ENCODE peak calls at places on chromosomes 16 and 17, in eight cellular contexts. O is GM12891, E is HS-5, I is brain microvascular endothelial cell, A is HCEC 1CT, M is astrocyte of the cerebellum, P is iPS-NIHi11, B is substantia nigra. L is an unnamed sample.

GRCh38 chr16:67946966-67947558 is 3.1 kb upstream of the LCAT start:
- DNase-seq in A (no peak), E (no peak), M (no peak), B (no peak), O (no peak), P (no peak), I (no peak), L (no peak)

GRCh38 chr17:794876-795275 is 12.7 kb downstream of the MRM3 start:
- DNase-seq in I (peak; percentile 60), M (peak; percentile 52), A (peak; percentile 59), P (peak; percentile 85), O (peak; percentile 73), E (no peak), B (peak; percentile 53), L (peak; percentile 68)

GRCh38 chr16:8867483-8868271 is 1.1 kb downstream of the CARHSP1 start:
- DNase-seq in I (no peak), O (no peak), E (no peak), B (peak; percentile 36), A (no peak), M (no peak), P (no peak), L (no peak)

GRCh38 chr17:7466644-7467341 is 12.6 kb downstream of the ZBTB4 start:
- DNase-seq in P (no peak), B (no peak), E (no peak), M (no peak), A (peak; percentile 54), I (no peak), O (no peak), L (peak; percentile 53)

GRCh38 chr17:57956311-57957119 is 1.3 kb upstream of the CUEDC1 start:
- DNase-seq in P (no peak), O (peak; percentile 53), B (no peak), M (no peak), E (no peak), A (no peak), I (no peak), L (no peak)

GRCh38 chr17:1461193-1461944 is 5.3 kb upstream of the CRK start:
- DNase-seq in P (no peak), B (no peak), E (no peak), I (no peak), O (no peak), A (no peak), M (no peak), L (no peak)

GRCh38 chr17:1055751-1056645 is 59.1 kb downstream of the TIMM22 start:
- DNase-seq in A (peak; percentile 19), O (peak; percentile 83), M (no peak), P (peak; percentile 95), I (peak; percentile 64), B (peak; percentile 37), E (no peak), L (peak; percentile 49)

GRCh38 chr17:81131486-81132196 is 33.7 kb upstream of the PVALEF start:
- DNase-seq in I (no peak), M (no peak), A (no peak), O (no peak), B (no peak), P (peak; percentile 64), E (no peak), L (no peak)

GRCh38 chr17:2090210-2090641 is 35.3 kb downstream of the HIC1 start:
- DNase-seq in O (no peak), E (no peak), A (no peak), B (no peak), M (no peak), I (no peak), P (no peak), L (no peak)

GRCh38 chr17:27294689-27295630 is 1.0 kb downstream of the WSB1 start:
- DNase-seq in P (peak; percentile 40), E (peak; percentile 55), O (peak; percentile 11), B (peak; percentile 75), A (peak; percentile 88), M (peak; percentile 74), I (peak; percentile 67), L (peak; percentile 80)

GRCh38 chr17:46212634-46213435 is 19.6 kb upstream of the KANSL1 start:
- DNase-seq in I (peak; percentile 73), O (peak; percentile 51), E (peak; percentile 40), A (peak; percentile 51), B (peak; percentile 27), P (peak; percentile 83), M (peak; percentile 76), L (peak; percentile 65)

GRCh38 chr16:49460786-49461470 is 87.3 kb downstream of the C16orf78 start:
- DNase-seq in A (no peak), B (no peak), O (no peak), P (no peak), E (no peak), I (no peak), M (no peak), L (no peak)

GRCh38 chr17:42407289-42407836 is 15.7 kb downstream of the CAVIN1 start:
- DNase-seq in B (peak; percentile 71), O (peak; percentile 72), M (no peak), E (no peak), P (peak; percentile 83), I (no peak), A (no peak), L (peak; percentile 42)

GRCh38 chr16:58843675-58844074 is 109.6 kb upstream of the GOT2 start:
- DNase-seq in I (peak; percentile 4), A (no peak), P (peak; percentile 18), O (no peak), B (no peak), E (no peak), M (peak; percentile 38), L (peak; percentile 46)

GRCh38 chr17:28402844-28403243 is 3.2 kb downstream of the SLC46A1 start:
- DNase-seq in O (no peak), E (no peak), M (no peak), A (no peak), I (no peak), B (no peak), P (no peak), L (no peak)

GRCh38 chr17:80871341-80871740 is 120.3 kb upstream of the CHMP6 start:
- DNase-seq in O (no peak), A (no peak), M (no peak), E (no peak), I (no peak), P (no peak), B (no peak), L (no peak)

GRCh38 chr16:25005445-25006306 is 9.5 kb downstream of the ARHGAP17 start:
- DNase-seq in M (no peak), O (no peak), B (no peak), I (no peak), A (peak; percentile 46), P (no peak), E (no peak), L (peak; percentile 16)

GRCh38 chr17:77645441-77646430 is 312.8 kb upstream of the TNRC6C start:
- DNase-seq in P (no peak), I (peak; percentile 7), B (no peak), A (no peak), E (no peak), M (no peak), O (no peak), L (no peak)

GRCh38 chr16:66563574-66564334 is 2.5 kb upstream of the CMTM1 start:
- DNase-seq in O (no peak), P (no peak), M (no peak), A (no peak), B (no peak), I (no peak), E (no peak), L (no peak)

GRCh38 chr17:73232587-73233373 is 28.9 kb downstream of the CPSF4L start:
- DNase-seq in M (no peak), E (no peak), B (no peak), P (peak; percentile 84), I (peak; percentile 14), A (peak; percentile 18), O (peak; percentile 53), L (peak; percentile 8)

GRCh38 chr17:47830396-47830907 is 889 bp downstream of the MRPL10 start:
- DNase-seq in P (no peak), M (no peak), B (no peak), I (no peak), A (no peak), O (no peak), E (no peak), L (no peak)

L was measured in HFFc6.